ENCODE peak calls at places on chromosome 2, in seven cellular contexts. V, J, Y, I, G, F and M are unnamed samples.

GRCh38 chr2:187403568-187404260 is 44.3 kb downstream of the CALCRL start:
- DNase-seq in V (no peak), J (no peak), Y (peak), I (no peak), G (no peak), F (no peak), M (peak)

GRCh38 chr2:215860076-215860475 is 153.3 kb downstream of the MREG start:
- DNase-seq in V (no peak), J (no peak), Y (no peak), I (no peak), G (no peak), F (no peak), M (no peak)

GRCh38 chr2:74725287-74725686 is 71.2 kb downstream of the SEMA4F start:
- DNase-seq in V (no peak), J (no peak), Y (no peak), I (no peak), G (no peak), F (no peak), M (no peak)

GRCh38 chr2:191246820-191247380 is 1.7 kb downstream of the MYO1B start:
- DNase-seq in V (no peak), J (no peak), Y (no peak), I (no peak), G (no peak), F (no peak), M (no peak)

GRCh38 chr2:72263781-72264060 is 116.1 kb upstream of the CYP26B1 start:
- DNase-seq in V (no peak), J (no peak), Y (peak), I (no peak), G (no peak), F (no peak), M (no peak)

GRCh38 chr2:126795661-126796060 is 103.0 kb upstream of the TEX51 start:
- DNase-seq in V (no peak), J (no peak), Y (no peak), I (no peak), G (no peak), F (no peak), M (no peak)

GRCh38 chr2:65064728-65065552 is 8.7 kb downstream of the CEP68 start:
- DNase-seq in V (no peak), J (peak), Y (peak), I (peak), G (peak), F (peak), M (peak)

GRCh38 chr2:235766206-235766794 is 272.5 kb downstream of the AGAP1 start:
- DNase-seq in V (peak), J (no peak), Y (peak), I (no peak), G (peak), F (peak), M (peak)

GRCh38 chr2:238271061-238271554 is 17.3 kb downstream of the PER2 start:
- DNase-seq in V (no peak), J (no peak), Y (no peak), I (no peak), G (no peak), F (no peak), M (no peak)

GRCh38 chr2:1854747-1855146 is 110.4 kb upstream of the PXDN start:
- DNase-seq in V (peak), J (peak), Y (no peak), I (no peak), G (no peak), F (no peak), M (peak)

GRCh38 chr2:130987519-130988425 is 105.5 kb downstream of the FAM168B start:
- DNase-seq in V (no peak), J (no peak), Y (no peak), I (no peak), G (no peak), F (no peak), M (no peak)

GRCh38 chr2:20622731-20623130 is 28.2 kb downstream of the HS1BP3 start:
- DNase-seq in V (no peak), J (no peak), Y (no peak), I (peak), G (no peak), F (no peak), M (peak)

GRCh38 chr2:220090050-220090449 is 462.6 kb downstream of the SLC4A3 start:
- DNase-seq in V (no peak), J (no peak), Y (no peak), I (no peak), G (no peak), F (no peak), M (no peak)

GRCh38 chr2:218832520-218832919 is 917 bp upstream of the PRKAG3 start:
- DNase-seq in V (no peak), J (no peak), Y (peak), I (peak), G (no peak), F (no peak), M (no peak)

GRCh38 chr2:53787255-53787910 is 539 bp downstream of the ERLEC1 start:
- DNase-seq in V (no peak), J (no peak), Y (peak), I (no peak), G (peak), F (no peak), M (peak)

GRCh38 chr2:86704482-86704971 is 15.6 kb upstream of the RMND5A start:
- DNase-seq in V (no peak), J (no peak), Y (peak), I (peak), G (no peak), F (no peak), M (peak)

GRCh38 chr2:84851876-84852275 is 29.0 kb downstream of the TRABD2A start:
- DNase-seq in V (no peak), J (no peak), Y (no peak), I (no peak), G (no peak), F (no peak), M (no peak)

GRCh38 chr2:151815821-151816489 is 12.3 kb downstream of the ARL5A start:
- DNase-seq in V (no peak), J (no peak), Y (no peak), I (no peak), G (no peak), F (no peak), M (no peak)

GRCh38 chr2:68721482-68722071 is 13.0 kb upstream of the ARHGAP25 start:
- DNase-seq in V (no peak), J (no peak), Y (no peak), I (no peak), G (no peak), F (peak), M (peak)

GRCh38 chr2:170651603-170652002 is 63.5 kb upstream of the SP5 start:
- DNase-seq in V (no peak), J (no peak), Y (no peak), I (no peak), G (no peak), F (peak), M (no peak)

GRCh38 chr2:74374509-74375205 is 5.5 kb downstream of the DCTN1 start:
- DNase-seq in V (peak), J (peak), Y (peak), I (peak), G (no peak), F (no peak), M (peak)

GRCh38 chr2:203470371-203470770 is 64.7 kb downstream of the RAPH1 start:
- DNase-seq in V (no peak), J (no peak), Y (no peak), I (no peak), G (no peak), F (no peak), M (peak)

GRCh38 chr2:196160101-196160500 is 11.3 kb downstream of the STK17B start:
- DNase-seq in V (no peak), J (no peak), Y (peak), I (no peak), G (no peak), F (peak), M (peak)

GRCh38 chr2:68726608-68727367 is 7.8 kb upstream of the ARHGAP25 start:
- DNase-seq in V (no peak), J (no peak), Y (no peak), I (no peak), G (no peak), F (peak), M (no peak)

GRCh38 chr2:145939949-145940348 is 1420.0 kb upstream of the ZEB2 start:
- DNase-seq in V (no peak), J (no peak), Y (no peak), I (no peak), G (no peak), F (no peak), M (no peak)

GRCh38 chr2:49616800-49617199 is 462.5 kb upstream of the FSHR start:
- DNase-seq in V (peak), J (no peak), Y (no peak), I (no peak), G (peak), F (no peak), M (peak)

GRCh38 chr2:158501301-158501700 is 44.5 kb downstream of the PKP4 start:
- DNase-seq in V (no peak), J (peak), Y (no peak), I (peak), G (peak), F (no peak), M (no peak)